ENCODE peak calls at places on chromosomes 11 and 22, in six cellular contexts. X, I, Q, F, H and M are unnamed samples.

GRCh38 chr11:64226507-64227051 is 505 bp downstream of the NUDT22 start:
- DNase-seq in F (no peak), H (peak; percentile 76), X (no peak), I (peak; percentile 43), Q (no peak), M (no peak)

GRCh38 chr11:65084598-65085375 is 765 bp downstream of the ZFPL1 start:
- DNase-seq in I (no peak), X (no peak), F (no peak), Q (no peak), H (no peak), M (no peak)

GRCh38 chr11:133892126-133892525 is 46.8 kb upstream of the SPATA19 start:
- DNase-seq in F (no peak), X (no peak), I (no peak), H (no peak), Q (no peak), M (no peak)

GRCh38 chr11:32429477-32429876 is 5.9 kb downstream of the WT1 start:
- DNase-seq in Q (peak; percentile 14), H (no peak), F (no peak), I (no peak), X (no peak), M (no peak)

GRCh38 chr11:13884159-13884799 is 78.2 kb upstream of the SPON1 start:
- DNase-seq in X (no peak), I (no peak), F (no peak), H (no peak), Q (no peak), M (peak; percentile 3)

GRCh38 chr11:101439488-101439887 is 144.3 kb downstream of the TRPC6 start:
- DNase-seq in F (no peak), H (no peak), I (no peak), Q (no peak), X (no peak), M (no peak)

GRCh38 chr11:67506426-67507032 is 1.4 kb upstream of the PITPNM1 start:
- DNase-seq in H (peak; percentile 65), Q (no peak), I (no peak), X (no peak), F (no peak), M (no peak)

GRCh38 chr11:18310800-18311340 is 11.1 kb downstream of the HPS5 start:
- DNase-seq in X (peak; percentile 74), H (no peak), F (peak; percentile 92), I (no peak), Q (no peak), M (peak; percentile 54)

GRCh38 chr11:2752923-2753322 is 53.1 kb upstream of the KCNQ1OT1 start:
- DNase-seq in F (no peak), Q (no peak), X (no peak), H (no peak), I (no peak), M (peak; percentile 12)

GRCh38 chr22:22546490-22546889 is 12.6 kb downstream of the PRAME start:
- DNase-seq in X (no peak), H (no peak), Q (no peak), I (no peak), F (peak; percentile 76), M (no peak)

GRCh38 chr11:101582242-101583052 is 1.4 kb downstream of the TRPC6 start:
- DNase-seq in Q (peak; percentile 40), X (no peak), I (peak; percentile 17), F (no peak), H (peak; percentile 49), M (no peak)

GRCh38 chr11:60069471-60069870 is 13.0 kb downstream of the MS4A3 start:
- DNase-seq in X (no peak), H (no peak), Q (no peak), I (no peak), F (no peak), M (no peak)

GRCh38 chr22:48960576-48960975 is 867.1 kb downstream of the BRD1 start:
- DNase-seq in X (no peak), I (no peak), F (no peak), H (no peak), Q (no peak), M (no peak)

GRCh38 chr11:99271527-99271926 is 250.8 kb downstream of the CNTN5 start:
- DNase-seq in H (no peak), Q (peak; percentile 60), F (no peak), I (no peak), X (no peak), M (no peak)

GRCh38 chr11:120339394-120339890 is 3.2 kb downstream of the ARHGEF12 start:
- DNase-seq in I (no peak), H (no peak), Q (peak; percentile 19), X (no peak), F (peak; percentile 54), M (no peak)

GRCh38 chr11:8223513-8223899 is 40.2 kb downstream of the LMO1 start:
- DNase-seq in X (no peak), I (no peak), Q (no peak), F (peak; percentile 10), H (no peak), M (no peak)

GRCh38 chr11:27350503-27350902 is 12.5 kb downstream of the CCDC34 start:
- DNase-seq in F (no peak), H (no peak), I (no peak), X (no peak), Q (no peak), M (peak; percentile 81)

GRCh38 chr11:12376259-12376971 is 956 bp upstream of the PARVA start:
- DNase-seq in X (peak; percentile 57), F (peak; percentile 81), H (peak; percentile 72), Q (peak; percentile 18), I (peak; percentile 86), M (peak; percentile 63)

GRCh38 chr11:2316963-2317244 is 15.1 kb downstream of the TSPAN32 start:
- DNase-seq in Q (no peak), H (no peak), F (no peak), X (no peak), I (no peak), M (no peak)

GRCh38 chr11:46338988-46339666 is 8.1 kb upstream of the DGKZ start:
- DNase-seq in X (no peak), H (no peak), Q (peak; percentile 67), I (no peak), F (peak; percentile 32), M (no peak)

GRCh38 chr11:118180300-118180703 is 3.9 kb upstream of the SCN2B start:
- DNase-seq in H (peak; percentile 79), I (peak; percentile 64), F (peak; percentile 15), X (no peak), Q (peak; percentile 76), M (no peak)

GRCh38 chr22:24380220-24381218 is 46.9 kb upstream of the ADORA2A start:
- DNase-seq in F (no peak), I (no peak), H (no peak), X (no peak), Q (no peak), M (no peak)

DNA sequence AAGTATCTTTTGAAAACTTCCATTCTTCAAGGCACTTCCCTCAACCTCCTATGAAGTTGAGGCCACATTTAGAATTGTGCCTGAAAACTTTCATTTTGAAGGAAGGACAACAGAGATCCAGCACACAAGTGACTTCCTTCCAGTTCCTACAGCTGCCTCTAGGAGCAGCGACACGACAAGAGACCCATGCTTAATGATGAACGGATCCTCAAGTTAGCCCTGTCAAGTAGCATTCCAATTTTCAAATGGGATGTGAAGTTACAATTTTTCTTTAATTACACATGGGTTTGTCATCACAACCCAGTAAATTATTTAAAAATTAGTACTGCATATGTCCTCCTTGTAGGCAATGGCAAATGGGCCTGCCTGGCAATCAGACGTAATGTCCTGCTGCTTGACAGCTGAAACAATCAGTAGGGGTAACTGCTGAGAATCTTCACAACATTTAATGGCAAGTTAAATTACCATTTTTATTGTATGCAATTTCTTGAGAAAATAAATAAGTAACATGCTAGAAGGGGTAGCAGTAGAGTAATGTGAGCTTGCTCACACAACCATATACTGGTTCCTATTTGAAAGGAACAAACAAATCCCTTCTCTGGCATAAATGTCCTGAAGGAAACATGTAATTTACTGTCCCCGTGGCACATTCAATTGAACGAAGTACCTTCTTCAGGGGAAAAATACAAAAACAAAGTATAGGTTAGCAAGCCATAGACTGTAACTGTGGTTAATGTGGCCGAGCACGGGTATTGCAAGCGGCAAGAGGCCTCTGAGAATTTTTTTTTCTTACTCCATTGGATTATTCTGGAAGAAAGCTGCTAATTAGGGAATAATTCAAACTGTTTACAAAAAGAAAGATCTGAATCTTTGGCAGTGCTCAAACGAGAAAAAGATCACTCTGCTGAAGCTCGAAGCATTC is 288.3 kb downstream of the CADM1 start:
- DNase-seq in H (no peak), F (peak; percentile 36), X (no peak), I (no peak), Q (peak; percentile 42), M (no peak)
- TF ChIP-seq CTCF in H (peak; percentile 7), F (peak; percentile 63), X (peak; percentile 34), I (no peak), Q (peak; percentile 54), M (peak; percentile 51)

GRCh38 chr11:74094393-74094792 is 76.4 kb downstream of the C2CD3 start:
- DNase-seq in I (no peak), X (no peak), F (no peak), H (no peak), Q (no peak), M (no peak)
- TF ChIP-seq CTCF in I (no peak), X (no peak), F (peak; percentile 3), H (no peak), Q (no peak), M (no peak)

GRCh38 chr11:36945384-36945783 is 347.3 kb upstream of the RAG2 start:
- DNase-seq in F (peak; percentile 16), I (no peak), H (no peak), X (no peak), Q (no peak), M (no peak)
- TF ChIP-seq CTCF in F (no peak), I (no peak), H (no peak), X (peak; percentile 10), Q (peak; percentile 63), M (peak; percentile 33)

DNA sequence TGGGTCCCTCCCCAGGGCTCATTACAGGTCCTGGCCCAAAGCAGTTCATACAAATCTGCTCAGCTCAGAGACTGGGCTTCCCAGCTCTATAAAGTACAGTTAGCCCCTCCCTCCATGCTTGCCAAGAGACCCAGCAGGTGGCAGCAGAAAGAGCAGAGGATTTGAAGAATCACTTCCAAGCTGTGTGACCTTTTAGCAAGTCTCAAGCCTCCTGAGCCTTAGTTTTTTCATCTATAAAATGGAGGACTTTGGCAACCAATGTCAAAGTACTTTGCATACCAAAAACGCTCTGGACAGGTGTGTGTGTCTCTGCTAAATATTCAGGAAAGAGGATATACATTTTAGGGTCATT is 26.6 kb downstream of the RELT start:
- DNase-seq in Q (no peak), F (peak; percentile 55), I (no peak), X (no peak), H (no peak), M (no peak)
- TF ChIP-seq CTCF in Q (no peak), F (peak; percentile 54), I (no peak), X (peak; percentile 41), H (no peak), M (no peak)